ENCODE peak calls at places on chromosomes 16 and 17, in five cellular contexts. U is IMR-90, F is A549, K is SK-N-SH, I is HepG2. C is an unnamed sample.

GRCh38 chr17:40433551-40434384 is 9.5 kb upstream of the IGFBP4 start:
- DNase-seq in U (no peak), I (no peak), F (peak), K (peak), C (no peak)

GRCh38 chr17:40218006-40218739 is 931 bp upstream of the WIPF2 start:
- DNase-seq in K (no peak), F (no peak), U (no peak), I (no peak), C (no peak)

GRCh38 chr17:11742891-11743290 is 144.6 kb downstream of the DNAH9 start:
- DNase-seq in K (no peak), F (no peak), I (no peak), U (no peak), C (no peak)

GRCh38 chr16:66474750-66475199 is 47.7 kb downstream of the BEAN1 start:
- DNase-seq in K (no peak), U (no peak), I (no peak), F (no peak), C (peak)

GRCh38 chr16:2769100-2769529 is 8.0 kb downstream of the ELOB start:
- DNase-seq in U (no peak), I (no peak), K (no peak), F (no peak), C (no peak)

GRCh38 chr17:57106107-57106835 is 21.2 kb downstream of the AKAP1 start:
- DNase-seq in U (no peak), I (peak), K (peak), F (no peak), C (no peak)

GRCh38 chr17:27494192-27495091 is 38.2 kb downstream of the KSR1 start:
- DNase-seq in I (peak), U (peak), K (no peak), F (peak), C (no peak)

GRCh38 chr16:3094289-3095027 is 4.6 kb downstream of the ZSCAN10 start:
- DNase-seq in F (no peak), K (peak), U (peak), I (peak), C (no peak)

GRCh38 chr17:79071161-79071560 is 3.5 kb upstream of the ENGASE start:
- DNase-seq in I (no peak), F (no peak), U (no peak), K (no peak), C (no peak)

GRCh38 chr17:29722411-29723198 is 99.9 kb upstream of the CORO6 start:
- DNase-seq in U (peak), K (peak), F (no peak), I (no peak), C (peak)

GRCh38 chr17:16480995-16481394 is 11.0 kb downstream of the LRRC75A start:
- DNase-seq in I (no peak), K (no peak), F (no peak), U (no peak), C (no peak)

GRCh38 chr16:56606688-56607618 is 1.4 kb upstream of the MT2A start:
- DNase-seq in I (peak), U (peak), F (peak), K (no peak), C (no peak)

GRCh38 chr17:73643012-73643845 is 1.0 kb downstream of the SDK2 start:
- DNase-seq in F (peak), U (no peak), I (no peak), K (peak), C (no peak)

GRCh38 chr17:76134911-76135809 is 5.9 kb downstream of the FOXJ1 start:
- DNase-seq in K (no peak), I (no peak), U (no peak), F (no peak), C (no peak)

GRCh38 chr17:76131061-76131691 is 9.9 kb downstream of the FOXJ1 start:
- DNase-seq in I (no peak), F (no peak), K (no peak), U (no peak), C (no peak)

GRCh38 chr17:76132574-76133338 is 8.3 kb downstream of the FOXJ1 start:
- DNase-seq in U (no peak), K (no peak), I (peak), F (no peak), C (no peak)

GRCh38 chr17:76130473-76130872 is 10.6 kb downstream of the FOXJ1 start:
- DNase-seq in I (no peak), F (no peak), K (no peak), U (no peak), C (no peak)

GRCh38 chr17:76131692-76132573 is 9.1 kb downstream of the FOXJ1 start:
- DNase-seq in U (no peak), I (peak), K (no peak), F (no peak), C (no peak)
- TF ChIP-seq SMC3 in U (no peak), I (no peak), K (no peak), F (no peak), C (no peak)

DNA sequence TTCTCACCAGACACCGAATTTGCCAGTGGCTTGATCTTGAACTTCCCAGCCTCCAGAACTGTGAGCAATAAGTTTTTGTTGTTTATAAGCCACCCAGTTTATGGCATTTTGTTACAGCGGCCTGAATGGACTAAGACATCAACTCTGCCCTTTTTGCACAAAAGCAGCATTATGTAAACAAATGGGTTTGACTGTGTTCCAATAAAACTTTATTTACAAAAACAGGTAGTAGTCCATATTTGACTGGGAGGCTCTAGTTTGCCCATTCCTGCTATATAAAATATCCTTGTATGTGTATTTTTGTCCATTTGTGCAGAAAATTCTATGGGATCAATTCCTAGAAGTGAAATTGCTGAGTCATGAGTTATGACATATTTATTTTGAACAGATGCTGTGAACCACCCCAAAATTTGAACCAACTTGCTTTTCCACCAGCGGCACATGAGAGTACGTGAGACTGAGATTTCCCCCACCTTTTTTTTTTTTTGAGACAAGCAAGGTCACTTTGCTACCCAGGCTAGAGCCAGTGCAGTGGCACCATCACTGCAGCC is 21.3 kb upstream of the CLEC19A start:
- DNase-seq in K (no peak), I (no peak), U (no peak), F (no peak), C (no peak)
- TF ChIP-seq SMC3 in K (no peak), I (no peak), U (no peak), F (no peak), C (no peak)

GRCh38 chr17:8675306-8675705 is 44.8 kb upstream of the MYH10 start:
- DNase-seq in I (no peak), K (no peak), F (no peak), U (no peak), C (no peak)
- TF ChIP-seq SMC3 in I (no peak), K (no peak), F (no peak), U (no peak), C (no peak)

GRCh38 chr16:85460983-85461813 is 151.9 kb upstream of the GSE1 start:
- DNase-seq in U (peak), K (peak), I (peak), F (peak), C (no peak)
- TF ChIP-seq SMC3 in U (no peak), K (no peak), I (no peak), F (no peak), C (no peak)